ENCODE peak calls at places on chromosomes 11 and 22, in four cellular contexts. U is HCT116, T is HepG2, P is K562. F is an unnamed sample.

GRCh38 chr11:74669311-74670160 is 61.7 kb downstream of the CHRDL2 start:
- DNase-seq in U (no peak), T (no peak), P (no peak), F (no peak)

GRCh38 chr11:68667511-68668253 is 16.7 kb upstream of the GAL start:
- DNase-seq in U (no peak), T (no peak), P (no peak), F (no peak)

GRCh38 chr11:76598426-76598839 is 72.1 kb downstream of the LRRC32 start:
- DNase-seq in P (peak; percentile 49), U (peak; percentile 7), T (peak; percentile 31), F (peak; percentile 24)

GRCh38 chr11:62011881-62012280 is 44.4 kb upstream of the FTH1 start:
- DNase-seq in P (no peak), T (no peak), U (no peak), F (no peak)

GRCh38 chr11:12817681-12818332 is 143.6 kb downstream of the TEAD1 start:
- DNase-seq in P (no peak), T (no peak), U (no peak), F (no peak)

GRCh38 chr22:36415415-36416168 is 27.8 kb upstream of the MYH9 start:
- DNase-seq in T (no peak), U (no peak), P (no peak), F (no peak)

GRCh38 chr11:94650756-94651155 is 83.6 kb downstream of the PIWIL4 start:
- DNase-seq in P (no peak), U (no peak), T (no peak), F (no peak)

GRCh38 chr11:97890466-97890865 is 1130.3 kb upstream of the CNTN5 start:
- DNase-seq in P (no peak), T (no peak), U (no peak), F (no peak)

GRCh38 chr22:32066820-32067219 is 23.8 kb downstream of the SLC5A1 start:
- DNase-seq in U (no peak), P (no peak), T (no peak), F (no peak)

GRCh38 chr11:15621565-15621964 is 506.8 kb downstream of the INSC start:
- DNase-seq in P (no peak), U (no peak), T (no peak), F (no peak)

GRCh38 chr11:22346283-22346682 is 8.1 kb downstream of the SLC17A6 start:
- DNase-seq in P (no peak), U (no peak), T (no peak), F (no peak)

GRCh38 chr11:80462211-80462610 is 1021.4 kb upstream of the TENM4 start:
- DNase-seq in T (no peak), P (no peak), U (no peak), F (no peak)

GRCh38 chr11:57762235-57762866 is 749 bp downstream of the CTNND1 start:
- DNase-seq in P (peak; percentile 46), T (no peak), U (no peak), F (no peak)

GRCh38 chr11:12642040-12642439 is 32.2 kb upstream of the TEAD1 start:
- DNase-seq in P (peak; percentile 26), U (no peak), T (peak; percentile 57), F (no peak)

GRCh38 chr11:72984448-72985077 is 157.6 kb downstream of the FCHSD2 start:
- DNase-seq in U (no peak), T (no peak), P (no peak), F (no peak)

GRCh38 chr22:46087816-46088277 is 62.5 kb upstream of the PPARA start:
- DNase-seq in U (no peak), P (peak; percentile 77), T (no peak), F (no peak)

GRCh38 chr11:2557381-2557780 is 112.6 kb downstream of the KCNQ1 start:
- DNase-seq in P (no peak), T (no peak), U (no peak), F (no peak)

GRCh38 chr11:69867076-69868002 is 48.1 kb upstream of the FGF3 start:
- DNase-seq in T (no peak), P (no peak), U (no peak), F (no peak)

GRCh38 chr11:23688835-23689234 is 808.0 kb upstream of the LUZP2 start:
- DNase-seq in U (no peak), P (no peak), T (no peak), F (no peak)

GRCh38 chr11:46003647-46004046 is 81.2 kb downstream of the LARGE2 start:
- DNase-seq in P (no peak), T (no peak), U (no peak), F (no peak)

GRCh38 chr11:34916810-34917780 is 677 bp downstream of the PDHX start:
- DNase-seq in U (peak; percentile 34), T (no peak), P (peak; percentile 25), F (no peak)

GRCh38 chr22:38734203-38735100 is 21.3 kb downstream of the SUN2 start:
- DNase-seq in T (no peak), U (no peak), P (no peak), F (no peak)

GRCh38 chr11:74566386-74566960 is 25.9 kb upstream of the POLD3 start:
- DNase-seq in U (no peak), P (no peak), T (no peak), F (no peak)

GRCh38 chr22:34798605-34799004 is 267.4 kb upstream of the ISX start:
- DNase-seq in T (no peak), P (no peak), U (no peak), F (no peak)

GRCh38 chr11:8531312-8531711 is 62.7 kb downstream of the STK33 start:
- DNase-seq in U (no peak), P (no peak), T (no peak), F (no peak)

GRCh38 chr22:36613958-36614357 is 85.0 kb upstream of the EIF3D start:
- DNase-seq in P (no peak), T (peak; percentile 80), U (no peak), F (no peak)

GRCh38 chr22:46052331-46052771 is 75.4 kb upstream of the WNT7B start:
- DNase-seq in U (no peak), P (no peak), T (no peak), F (no peak)

GRCh38 chr22:37308385-37309200 is 26.3 kb downstream of the CYTH4 start:
- DNase-seq in P (no peak), U (no peak), T (no peak), F (no peak)

GRCh38 chr11:134667505-134667904 is 255.5 kb upstream of the B3GAT1 start:
- DNase-seq in U (no peak), P (no peak), T (no peak), F (no peak)

GRCh38 chr22:19118601-19118880 is 3.7 kb downstream of the DGCR2 start:
- DNase-seq in U (no peak), P (no peak), T (no peak), F (no peak)

GRCh38 chr11:62579252-62579651 is 5.6 kb upstream of the EEF1G start:
- DNase-seq in T (no peak), U (no peak), P (no peak), F (no peak)

GRCh38 chr22:21000215-21000986 is 1.5 kb downstream of the THAP7 start:
- DNase-seq in U (no peak), P (peak; percentile 77), T (no peak), F (no peak)

GRCh38 chr11:100942016-100942415 is 187.6 kb downstream of the PGR start:
- DNase-seq in T (no peak), U (no peak), P (peak; percentile 14), F (no peak)

GRCh38 chr11:122343247-122343646 is 227.2 kb upstream of the BLID start:
- DNase-seq in T (no peak), U (no peak), P (no peak), F (no peak)
- H3K4me3 ChIP-seq in T (no peak overlapping the region), U (no peak overlapping the region), P (no peak overlapping the region), F (no peak overlapping the region)

DNA sequence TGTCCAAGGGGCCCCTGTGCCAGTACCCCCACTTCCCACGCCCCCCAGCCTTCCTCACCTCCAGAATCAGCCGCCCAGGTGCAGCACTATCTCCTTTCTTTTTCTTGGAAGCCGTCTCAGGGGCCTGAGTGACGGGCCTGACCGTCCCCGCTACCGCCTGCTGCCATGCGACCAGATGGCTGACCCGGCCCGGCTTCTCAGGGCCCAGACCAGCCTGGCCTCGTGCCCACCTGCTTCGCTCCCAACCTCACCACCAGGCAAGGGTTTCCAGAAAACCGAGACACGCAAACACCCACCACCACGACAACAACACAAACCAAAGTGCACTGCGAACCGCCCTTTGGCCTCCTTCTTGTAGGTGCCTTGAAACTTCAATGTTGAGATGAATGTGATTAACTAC is 39.1 kb downstream of the MACROD1 start:
- DNase-seq in T (no peak), U (no peak), P (no peak), F (no peak)
- TF ChIP-seq TCF7L2 in T (no peak), U (no peak), P (no peak), F (no peak)

DNA sequence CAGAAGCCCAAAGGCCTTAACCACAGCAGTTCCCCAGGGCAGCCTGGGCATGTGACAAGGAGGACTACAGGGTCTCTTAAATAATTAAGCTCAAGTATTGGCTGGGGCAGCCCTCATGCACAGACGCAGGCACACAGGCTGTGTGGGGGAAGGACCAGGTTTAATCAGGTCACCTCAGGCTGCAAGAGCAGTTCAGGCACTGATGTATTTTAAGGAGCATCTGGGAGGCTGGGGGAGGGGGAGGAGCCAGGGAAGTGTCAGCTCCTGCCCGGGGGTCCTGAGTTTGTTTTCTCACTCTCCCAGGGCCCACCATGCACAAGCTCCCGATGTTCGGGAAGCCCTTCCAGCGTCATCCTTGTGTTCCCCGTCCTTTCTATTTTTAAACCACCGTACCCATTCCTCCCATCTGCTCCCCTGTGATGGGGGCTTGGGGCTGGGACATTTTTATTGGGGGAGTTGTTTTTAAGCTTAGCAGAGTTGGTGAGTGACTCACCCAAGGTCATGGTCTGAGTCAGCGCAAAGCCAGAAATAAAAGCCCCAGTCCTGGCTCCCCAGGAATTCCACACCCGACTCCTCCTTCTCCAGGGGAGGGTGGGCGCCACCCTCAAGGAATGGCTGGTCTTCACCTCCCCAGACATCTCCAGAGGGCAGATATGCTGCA is 2.4 kb downstream of the CSDC2 start:
- DNase-seq in P (peak; percentile 55), U (no peak), T (peak; percentile 43), F (no peak)
- TF ChIP-seq POLR2AphosphoS5 in P (no peak), U (no peak), T (no peak), F (no peak)

GRCh38 chr11:102312656-102313055 is 4.6 kb upstream of the BIRC3 start:
- DNase-seq in U (no peak), T (no peak), P (no peak), F (no peak)
- H3K4me3 ChIP-seq in U (peak overlapping the region; percentile 35), T (peak overlapping the region; percentile 62), P (peak overlapping the region; percentile 1), F (peak overlapping the region; percentile 37)

GRCh38 chr11:41533761-41534160 is 74.3 kb upstream of the LRRC4C start:
- DNase-seq in U (no peak), T (no peak), P (no peak), F (no peak)
- TF ChIP-seq TCF7L2 in U (no peak), T (no peak), P (no peak), F (no peak)

GRCh38 chr11:125376117-125376516 is 119.9 kb downstream of the FEZ1 start:
- DNase-seq in U (no peak), T (no peak), P (no peak), F (no peak)
- TF ChIP-seq POLR2AphosphoS5 in U (no peak), T (no peak), P (no peak), F (no peak)

DNA sequence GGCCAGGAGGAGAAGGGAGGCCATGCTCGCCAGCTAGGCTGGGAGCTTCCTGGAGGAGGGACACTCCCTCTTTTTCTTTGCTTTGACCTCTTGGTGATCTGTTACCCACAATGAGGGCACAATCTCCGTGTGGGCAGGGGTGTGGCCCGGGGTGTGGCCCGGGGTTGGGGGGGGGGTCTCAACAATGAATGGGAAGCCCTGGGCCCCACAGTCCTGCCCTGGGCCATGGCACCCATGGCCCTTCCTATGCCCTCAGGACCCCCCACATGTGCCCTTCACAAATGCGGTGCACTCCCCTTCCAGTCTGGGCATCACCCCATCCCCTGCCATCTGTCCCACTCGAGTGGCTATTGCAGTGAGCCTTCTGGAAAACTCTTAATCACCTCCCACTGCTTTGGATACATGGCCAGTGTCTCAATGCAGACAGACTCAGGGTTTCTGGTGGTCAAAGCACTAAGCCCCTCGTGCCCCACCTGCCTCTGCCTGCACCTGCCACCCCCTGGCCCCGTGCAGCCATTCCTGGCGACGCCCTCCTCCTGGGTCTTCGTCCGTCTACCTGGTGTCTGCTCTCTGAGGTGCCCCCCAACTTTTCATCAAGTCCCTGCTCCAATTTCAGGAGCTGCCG is 611.3 kb downstream of the TBC1D22A start:
- DNase-seq in U (no peak), P (no peak), T (no peak), F (no peak)
- H3K4me3 ChIP-seq in U (no peak overlapping the region), P (no peak overlapping the region), T (no peak overlapping the region), F (no peak overlapping the region)